ENCODE peak calls at places on chromosomes 11 and 22, in seven cellular contexts. H is left ventricle myocardium inferior, M is GM10248, V is ascending aorta, W is Peyer's patch, N is RWPE1, Y is type B pancreatic cell. X is an unnamed sample.

GRCh38 chr11:2510626-2511402 is 66.0 kb downstream of the KCNQ1 start:
- DNase-seq in H (peak), M (no peak), V (peak), W (peak), N (no peak), Y (peak), X (peak)

GRCh38 chr22:29071261-29072045 is 1.4 kb upstream of the KREMEN1 start:
- DNase-seq in H (no peak), M (peak), V (peak), W (peak), N (peak), Y (peak), X (peak)

GRCh38 chr11:102241026-102241425 is 76.3 kb upstream of the BIRC3 start:
- DNase-seq in H (no peak), M (no peak), V (no peak), W (no peak), N (no peak), Y (no peak), X (no peak)

GRCh38 chr11:80638296-80638695 is 1197.5 kb upstream of the TENM4 start:
- DNase-seq in H (no peak), M (no peak), V (no peak), W (no peak), N (peak), Y (no peak), X (no peak)

GRCh38 chr22:42978453-42979103 is 36.4 kb downstream of the PACSIN2 start:
- DNase-seq in H (no peak), M (no peak), V (no peak), W (no peak), N (peak), Y (no peak), X (no peak)

GRCh38 chr11:69636870-69637600 is 3.9 kb upstream of the CCND1 start:
- DNase-seq in H (no peak), M (no peak), V (no peak), W (no peak), N (no peak), Y (peak), X (no peak)

GRCh38 chr11:111366560-111367410 is 12.3 kb downstream of the POU2AF1 start:
- DNase-seq in H (no peak), M (no peak), V (no peak), W (no peak), N (no peak), Y (no peak), X (no peak)

GRCh38 chr11:61793084-61793828 is 545 bp downstream of the FEN1 start:
- DNase-seq in H (no peak), M (no peak), V (no peak), W (no peak), N (no peak), Y (no peak), X (no peak)

GRCh38 chr11:87405843-87406242 is 368.1 kb downstream of the TMEM135 start:
- DNase-seq in H (no peak), M (no peak), V (peak), W (no peak), N (no peak), Y (no peak), X (no peak)

GRCh38 chr11:67053896-67054850 is 2.5 kb upstream of the RHOD start:
- DNase-seq in H (no peak), M (peak), V (peak), W (peak), N (peak), Y (no peak), X (peak)

GRCh38 chr22:38766076-38766777 is 10.4 kb upstream of the SUN2 start:
- DNase-seq in H (peak), M (peak), V (no peak), W (peak), N (peak), Y (no peak), X (peak)

GRCh38 chr11:14519692-14520085 is 497 bp downstream of the PSMA1 start:
- DNase-seq in H (no peak), M (no peak), V (no peak), W (no peak), N (peak), Y (no peak), X (no peak)

GRCh38 chr11:77039491-77040400 is 5.5 kb downstream of the B3GNT6 start:
- DNase-seq in H (no peak), M (peak), V (no peak), W (peak), N (peak), Y (no peak), X (peak)

GRCh38 chr11:94201004-94201465 is 72.4 kb downstream of the PANX1 start:
- DNase-seq in H (no peak), M (no peak), V (no peak), W (no peak), N (no peak), Y (no peak), X (no peak)

GRCh38 chr11:110447897-110448522 is 18.3 kb downstream of the FDX1 start:
- DNase-seq in H (no peak), M (no peak), V (no peak), W (no peak), N (no peak), Y (no peak), X (no peak)

GRCh38 chr22:31625661-31626426 is 36.2 kb downstream of the PISD start:
- DNase-seq in H (peak), M (no peak), V (no peak), W (peak), N (no peak), Y (no peak), X (peak)

GRCh38 chr11:64745219-64745522 is 1.2 kb upstream of the RASGRP2 start:
- DNase-seq in H (peak), M (peak), V (peak), W (peak), N (no peak), Y (no peak), X (no peak)

GRCh38 chr22:30250713-30251267 is 4.2 kb upstream of the LIF start:
- DNase-seq in H (no peak), M (no peak), V (no peak), W (no peak), N (peak), Y (no peak), X (no peak)

GRCh38 chr22:30875481-30876215 is 92.9 kb downstream of the MORC2 start:
- DNase-seq in H (peak), M (no peak), V (no peak), W (no peak), N (no peak), Y (peak), X (no peak)

GRCh38 chr11:31645747-31646146 is 136.2 kb downstream of the ELP4 start:
- DNase-seq in H (no peak), M (no peak), V (no peak), W (no peak), N (peak), Y (no peak), X (no peak)

GRCh38 chr11:114172871-114173444 is 113.4 kb downstream of the ZBTB16 start:
- DNase-seq in H (peak), M (no peak), V (no peak), W (no peak), N (no peak), Y (no peak), X (no peak)

GRCh38 chr22:35839811-35840739 is 122.4 kb downstream of the APOL5 start:
- DNase-seq in H (peak), M (no peak), V (peak), W (peak), N (peak), Y (peak), X (peak)

GRCh38 chr11:6356503-6356902 is 33.8 kb upstream of the SMPD1 start:
- DNase-seq in H (no peak), M (no peak), V (no peak), W (no peak), N (no peak), Y (no peak), X (no peak)

GRCh38 chr11:24421766-24422165 is 75.1 kb upstream of the LUZP2 start:
- DNase-seq in H (no peak), M (no peak), V (no peak), W (no peak), N (peak), Y (no peak), X (no peak)

GRCh38 chr11:33944693-33945424 is 53.0 kb upstream of the LMO2 start:
- DNase-seq in H (no peak), M (no peak), V (no peak), W (no peak), N (no peak), Y (no peak), X (no peak)

GRCh38 chr11:85718991-85719807 is 33.2 kb upstream of the CCDC89 start:
- DNase-seq in H (peak), M (no peak), V (peak), W (no peak), N (peak), Y (no peak), X (peak)

GRCh38 chr11:92107331-92107730 is 117.3 kb upstream of the FAT3 start:
- DNase-seq in H (no peak), M (no peak), V (no peak), W (no peak), N (no peak), Y (no peak), X (no peak)

GRCh38 chr22:27885977-27886842 is 32.8 kb downstream of the PITPNB start:
- DNase-seq in H (no peak), M (peak), V (no peak), W (no peak), N (peak), Y (no peak), X (peak)

GRCh38 chr11:8283510-8284272 is 20.0 kb upstream of the LMO1 start:
- DNase-seq in H (no peak), M (no peak), V (no peak), W (peak), N (no peak), Y (peak), X (peak)

GRCh38 chr11:82631722-82632630 is 101.7 kb downstream of the FAM181B start:
- DNase-seq in H (no peak), M (peak), V (no peak), W (no peak), N (no peak), Y (no peak), X (no peak)

GRCh38 chr22:40922484-40923303 is 28.5 kb upstream of the RBX1 start:
- DNase-seq in H (no peak), M (peak), V (no peak), W (no peak), N (peak), Y (no peak), X (no peak)

GRCh38 chr11:120811731-120812130 is 212.2 kb upstream of the TBCEL start:
- DNase-seq in H (no peak), M (no peak), V (no peak), W (no peak), N (no peak), Y (no peak), X (no peak)

GRCh38 chr11:4607111-4607510 is 920 bp downstream of the TRIM68 start:
- DNase-seq in H (no peak), M (no peak), V (no peak), W (no peak), N (no peak), Y (no peak), X (no peak)

GRCh38 chr11:61513143-61513740 is 4.7 kb downstream of the LRRC10B start:
- DNase-seq in H (no peak), M (no peak), V (no peak), W (no peak), N (no peak), Y (no peak), X (no peak)

DNA sequence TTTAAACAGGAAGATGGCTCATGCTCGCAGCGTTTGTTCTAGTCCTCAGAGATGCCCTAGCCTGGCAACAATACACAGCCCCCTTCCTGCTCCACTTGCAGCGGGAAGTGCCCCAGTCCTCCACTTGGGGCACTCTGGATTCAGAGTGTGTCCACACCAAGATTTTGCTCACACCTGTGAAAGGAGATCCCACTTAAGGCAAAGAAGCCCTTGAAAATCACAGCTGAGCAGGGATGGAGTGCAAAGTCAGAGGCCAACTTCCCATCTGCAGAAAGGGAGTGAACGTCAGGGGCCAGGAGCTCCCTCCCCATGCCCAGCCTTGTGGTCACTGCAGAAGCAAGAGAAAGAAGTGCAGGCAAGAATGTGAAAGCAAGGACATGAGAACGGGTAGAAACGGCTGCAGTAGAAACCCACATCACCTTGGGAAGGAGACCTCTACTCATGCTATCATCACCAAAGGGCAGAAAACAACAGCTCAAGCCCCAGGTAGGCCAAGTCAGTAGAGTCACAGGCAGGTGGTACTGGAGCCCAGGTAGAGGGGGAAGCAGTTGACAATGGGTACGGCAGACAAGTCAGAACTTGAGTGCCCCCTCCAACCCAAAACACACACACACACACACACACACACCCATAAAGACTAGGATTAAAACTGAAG is 157.4 kb downstream of the BUD13 start:
- DNase-seq in H (no peak), M (no peak), V (peak), W (no peak), N (no peak), Y (peak), X (no peak)
- TF ChIP-seq CTCF in H (no peak), M (no peak), V (no peak), W (no peak), N (no peak), Y (no peak), X (no peak)

GRCh38 chr22:33049125-33049729 is 9.0 kb downstream of the SYN3 start:
- DNase-seq in H (peak), M (peak), V (peak), W (peak), N (peak), Y (no peak), X (peak)
- TF ChIP-seq CTCF in H (peak), M (peak), V (peak), W (peak), N (peak), Y (peak), X (peak)

DNA sequence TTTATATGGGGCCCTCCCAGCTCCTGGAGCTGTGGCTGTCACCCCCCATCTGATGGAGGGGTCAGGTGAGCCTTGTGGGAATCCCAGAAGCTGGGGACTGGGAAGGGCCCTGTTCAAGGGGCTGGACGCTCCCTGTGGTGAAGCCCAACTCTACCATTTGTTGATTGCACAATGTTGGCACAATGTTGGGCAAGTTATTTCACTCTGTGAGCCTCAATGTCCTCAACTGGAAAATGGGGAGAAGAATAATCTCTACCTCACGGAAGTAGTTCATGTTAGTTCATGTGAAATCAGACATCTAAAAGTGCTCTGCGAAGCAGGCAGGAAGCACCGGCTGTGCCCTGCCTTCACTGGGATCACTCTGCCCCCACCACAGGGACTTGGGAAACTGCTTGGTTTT is 817 bp upstream of the PRR5 start:
- DNase-seq in H (no peak), M (no peak), V (no peak), W (no peak), N (no peak), Y (no peak), X (no peak)
- TF ChIP-seq CTCF in H (no peak), M (no peak), V (no peak), W (no peak), N (no peak), Y (no peak), X (no peak)

GRCh38 chr11:72222907-72223614 is 1.5 kb upstream of the INPPL1 start:
- DNase-seq in H (peak), M (peak), V (peak), W (peak), N (peak), Y (peak), X (peak)
- TF ChIP-seq CTCF in H (peak), M (no peak), V (peak), W (peak), N (no peak), Y (peak), X (peak)

DNA sequence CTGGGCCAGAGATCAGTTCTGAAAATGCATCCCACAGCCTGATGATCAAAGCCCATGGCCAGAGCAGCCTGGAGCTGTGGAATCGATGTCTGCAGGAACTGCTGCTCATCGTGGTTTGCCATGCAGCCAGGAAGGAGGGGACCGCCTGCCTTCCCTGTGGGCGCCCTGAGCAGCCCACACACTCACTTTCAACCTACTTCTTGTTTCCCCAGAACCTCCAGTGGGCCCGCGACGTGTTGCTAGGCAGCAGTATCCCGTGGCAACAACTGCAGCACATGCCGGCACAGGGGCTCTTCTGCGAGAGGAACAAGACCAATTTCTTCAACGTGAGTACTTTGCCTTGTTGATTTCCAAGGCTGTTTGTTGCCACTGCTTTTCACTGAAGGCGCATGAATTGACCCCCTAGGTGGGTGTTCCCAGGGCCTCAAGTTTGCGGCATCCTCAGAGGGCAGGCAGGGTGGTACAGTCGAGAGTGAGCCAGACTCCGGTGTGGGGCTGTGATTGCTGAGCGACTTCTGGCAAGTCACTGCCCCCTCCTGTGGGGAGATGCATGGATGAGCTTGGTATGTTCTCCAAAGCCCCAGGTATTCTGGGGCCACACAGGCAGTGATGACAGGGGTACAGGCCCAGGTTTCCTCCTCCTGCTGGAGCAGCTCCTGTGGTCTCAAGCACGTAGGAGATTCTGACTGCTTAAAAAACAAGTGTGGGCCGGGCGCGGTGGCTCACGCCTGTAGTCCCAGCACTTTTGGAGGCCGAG is 47.0 kb upstream of the SUSD2 start:
- DNase-seq in H (peak), M (no peak), V (no peak), W (no peak), N (no peak), Y (no peak), X (peak)
- TF ChIP-seq CTCF in H (no peak), M (no peak), V (no peak), W (no peak), N (no peak), Y (no peak), X (no peak)

GRCh38 chr11:11668293-11668692 is 46.5 kb upstream of the GALNT18 start:
- DNase-seq in H (no peak), M (no peak), V (no peak), W (no peak), N (no peak), Y (no peak), X (no peak)

GRCh38 chr11:11663907-11664306 is 42.1 kb upstream of the GALNT18 start:
- DNase-seq in H (no peak), M (no peak), V (no peak), W (no peak), N (no peak), Y (no peak), X (no peak)

GRCh38 chr11:11668781-11669180 is 47.0 kb upstream of the GALNT18 start:
- DNase-seq in H (no peak), M (no peak), V (no peak), W (no peak), N (no peak), Y (no peak), X (no peak)

GRCh38 chr11:11669447-11669846 is 47.6 kb upstream of the GALNT18 start:
- DNase-seq in H (no peak), M (no peak), V (no peak), W (no peak), N (no peak), Y (no peak), X (no peak)

GRCh38 chr11:11667056-11667455 is 45.3 kb upstream of the GALNT18 start:
- DNase-seq in H (no peak), M (no peak), V (no peak), W (no peak), N (no peak), Y (no peak), X (no peak)
- TF ChIP-seq CTCF in H (no peak), M (no peak), V (no peak), W (no peak), N (no peak), Y (no peak), X (no peak)